ENCODE peak calls at places on chromosome 16, in four cellular contexts. Z, T, R and F are unnamed samples.

GRCh38 chr16:62965831-62966230 is 929.6 kb upstream of the CDH8 start:
- DNase-seq in T (no peak), Z (no peak), R (no peak), F (no peak)

GRCh38 chr16:82232806-82233205 is 62.8 kb upstream of the MPHOSPH6 start:
- DNase-seq in R (no peak), Z (no peak), T (no peak), F (no peak)

GRCh38 chr16:83972256-83973008 is 4.4 kb downstream of the NECAB2 start:
- DNase-seq in Z (no peak), T (peak), R (no peak), F (no peak)

GRCh38 chr16:88289001-88289400 is 93.8 kb upstream of the ZNF469 start:
- DNase-seq in R (no peak), Z (no peak), T (no peak), F (no peak)

GRCh38 chr16:84548971-84549844 is 44.7 kb upstream of the MEAK7 start:
- DNase-seq in T (no peak), Z (no peak), R (no peak), F (peak)

GRCh38 chr16:25922438-25922837 is 230.7 kb downstream of the HS3ST4 start:
- DNase-seq in R (no peak), T (no peak), Z (no peak), F (no peak)

GRCh38 chr16:87135631-87136030 is 181.6 kb downstream of the C16orf95 start:
- DNase-seq in R (no peak), T (no peak), Z (no peak), F (no peak)

GRCh38 chr16:86484240-86484639 is 26.1 kb upstream of the FOXF1 start:
- DNase-seq in Z (peak), R (no peak), T (no peak), F (no peak)

GRCh38 chr16:54602666-54603065 is 316.1 kb upstream of the IRX3 start:
- DNase-seq in R (no peak), Z (no peak), T (no peak), F (no peak)

GRCh38 chr16:14513389-14514107 is 116.5 kb downstream of the PARN start:
- DNase-seq in R (no peak), T (no peak), Z (no peak), F (no peak)

GRCh38 chr16:87740441-87740840 is 25.3 kb downstream of the KLHDC4 start:
- DNase-seq in R (no peak), Z (no peak), T (no peak), F (no peak)

GRCh38 chr16:72099377-72099818 is 5.8 kb downstream of the DHX38 start:
- DNase-seq in R (peak), T (peak), Z (peak), F (peak)

GRCh38 chr16:78893340-78893739 is 707.2 kb downstream of the MAF start:
- DNase-seq in Z (no peak), T (no peak), R (no peak), F (no peak)

GRCh38 chr16:66580605-66581209 is 1.4 kb downstream of the CMTM2 start:
- DNase-seq in R (no peak), T (peak), Z (peak), F (no peak)

GRCh38 chr16:81864646-81865382 is 85.7 kb downstream of the PLCG2 start:
- DNase-seq in R (no peak), T (no peak), Z (no peak), F (no peak)

GRCh38 chr16:70402916-70403659 is 35.8 kb downstream of the ST3GAL2 start:
- DNase-seq in T (no peak), R (no peak), Z (no peak), F (no peak)

GRCh38 chr16:11354733-11355574 is 9.7 kb downstream of the RMI2 start:
- DNase-seq in R (peak), Z (no peak), T (no peak), F (no peak)

GRCh38 chr16:56643080-56643778 is 4.8 kb downstream of the MT1A start:
- DNase-seq in T (peak), Z (peak), R (peak), F (no peak)

GRCh38 chr16:8919089-8919933 is 37.2 kb downstream of the LITAFD start:
- DNase-seq in Z (no peak), T (no peak), R (no peak), F (no peak)

GRCh38 chr16:76237471-76237870 is 39.7 kb upstream of the CNTNAP4 start:
- DNase-seq in Z (no peak), T (no peak), R (no peak), F (no peak)

GRCh38 chr16:80803341-80804060 is 897 bp downstream of the CDYL2 start:
- DNase-seq in R (no peak), T (peak), Z (no peak), F (peak)

GRCh38 chr16:20740007-20740883 is 1.4 kb downstream of the THUMPD1 start:
- DNase-seq in T (no peak), Z (no peak), R (no peak), F (no peak)

GRCh38 chr16:53761967-53762726 is 58.2 kb downstream of the FTO start:
- DNase-seq in T (no peak), Z (no peak), R (no peak), F (no peak)

GRCh38 chr16:29719063-29719462 is 26.7 kb downstream of the C16orf54 start:
- DNase-seq in T (no peak), Z (no peak), R (no peak), F (no peak)

GRCh38 chr16:3112881-3113574 is 642 bp downstream of the ZNF205 start:
- DNase-seq in R (no peak), Z (no peak), T (peak), F (no peak)

GRCh38 chr16:15777533-15778203 is 79.2 kb downstream of the MYH11 start:
- DNase-seq in T (peak), R (no peak), Z (peak), F (no peak)

GRCh38 chr16:75256059-75256870 is 4.8 kb upstream of the BCAR1 start:
- DNase-seq in Z (no peak), T (peak), R (no peak), F (no peak)

GRCh38 chr16:66634527-66635196 is 30.2 kb downstream of the CMTM3 start:
- DNase-seq in Z (no peak), R (no peak), T (no peak), F (no peak)